ENCODE peak calls at places on chromosomes 5 and 9, in ten cellular contexts. N is SK-N-MC; U is GM19239; F is mucosa of descending colon; O is nephron progenitor cell; H is GM10248; Y is activated CD4-positive, alpha-beta T cell treated with anti-CD3 and anti-CD28 coated beads for 48 hours; D is upper lobe of right lung; C is AG08396; E is NCI-H524. B is an unnamed sample.

GRCh38 chr5:155539958-155540595 is 526.5 kb downstream of the KIF4B start:
- DNase-seq in N (no peak), U (no peak), F (no peak), O (no peak), H (no peak), Y (no peak), D (no peak), C (no peak), E (no peak), B (no peak)

GRCh38 chr9:129318121-129319075 is 140.3 kb upstream of the IER5L start:
- DNase-seq in N (no peak), U (no peak), F (no peak), O (peak), H (no peak), Y (no peak), D (peak), C (no peak), E (no peak), B (no peak)

GRCh38 chr5:2300421-2300820 is 417.7 kb upstream of the IRX4 start:
- DNase-seq in N (no peak), U (no peak), F (no peak), O (no peak), H (no peak), Y (no peak), D (no peak), C (no peak), E (no peak), B (no peak)

GRCh38 chr5:157485811-157486739 is 26.1 kb downstream of the NIPAL4 start:
- DNase-seq in N (no peak), U (no peak), F (no peak), O (no peak), H (peak), Y (no peak), D (no peak), C (no peak), E (no peak), B (no peak)

GRCh38 chr5:94241288-94241651 is 377.1 kb downstream of the KIAA0825 start:
- DNase-seq in N (no peak), U (no peak), F (no peak), O (no peak), H (no peak), Y (no peak), D (no peak), C (no peak), E (no peak), B (peak)

GRCh38 chr9:94952553-94953373 is 226.3 kb downstream of the AOPEP start:
- DNase-seq in N (no peak), U (peak), F (no peak), O (no peak), H (peak), Y (peak), D (no peak), C (no peak), E (no peak), B (peak)

GRCh38 chr9:105291422-105291859 is 47.0 kb downstream of the SLC44A1 start:
- DNase-seq in N (no peak), U (no peak), F (no peak), O (no peak), H (no peak), Y (no peak), D (no peak), C (no peak), E (no peak), B (no peak)

GRCh38 chr5:138354926-138355378 is 2.5 kb downstream of the KDM3B start:
- DNase-seq in N (no peak), U (peak), F (no peak), O (peak), H (peak), Y (peak), D (no peak), C (peak), E (peak), B (peak)

GRCh38 chr5:132215329-132215728 is 12.3 kb downstream of the P4HA2 start:
- DNase-seq in N (no peak), U (no peak), F (peak), O (no peak), H (no peak), Y (no peak), D (peak), C (peak), E (no peak), B (peak)

GRCh38 chr5:142922223-142922952 is 152.2 kb downstream of the ARHGAP26 start:
- DNase-seq in N (no peak), U (peak), F (no peak), O (no peak), H (peak), Y (no peak), D (no peak), C (no peak), E (no peak), B (peak)

GRCh38 chr9:113511856-113512761 is 48.6 kb downstream of the RGS3 start:
- DNase-seq in N (no peak), U (peak), F (no peak), O (no peak), H (peak), Y (peak), D (no peak), C (peak), E (no peak), B (peak)

GRCh38 chr9:71001780-71002386 is 119.5 kb downstream of the TRPM3 start:
- DNase-seq in N (no peak), U (peak), F (no peak), O (peak), H (peak), Y (peak), D (no peak), C (no peak), E (no peak), B (no peak)

GRCh38 chr5:95924720-95925119 is 36.9 kb downstream of the ELL2 start:
- DNase-seq in N (no peak), U (no peak), F (no peak), O (no peak), H (no peak), Y (no peak), D (no peak), C (no peak), E (no peak), B (no peak)

GRCh38 chr5:54171645-54172384 is 138.6 kb downstream of the ARL15 start:
- DNase-seq in N (no peak), U (no peak), F (no peak), O (no peak), H (no peak), Y (no peak), D (no peak), C (no peak), E (no peak), B (no peak)

GRCh38 chr5:38420246-38420645 is 136.2 kb downstream of the LIFR start:
- DNase-seq in N (no peak), U (no peak), F (no peak), O (no peak), H (no peak), Y (no peak), D (no peak), C (peak), E (no peak), B (peak)

GRCh38 chr5:58763390-58763789 is 180.5 kb downstream of the RAB3C start:
- DNase-seq in N (no peak), U (no peak), F (no peak), O (no peak), H (no peak), Y (no peak), D (no peak), C (no peak), E (no peak), B (no peak)

GRCh38 chr5:926416-927171 is 33.9 kb downstream of the TRIP13 start:
- DNase-seq in N (no peak), U (peak), F (peak), O (peak), H (peak), Y (peak), D (no peak), C (peak), E (no peak), B (peak)

GRCh38 chr9:21317956-21318923 is 13.1 kb upstream of the IFNA5 start:
- DNase-seq in N (no peak), U (peak), F (no peak), O (peak), H (peak), Y (peak), D (no peak), C (peak), E (no peak), B (peak)

GRCh38 chr9:78552802-78553201 is 255.9 kb downstream of the PSAT1 start:
- DNase-seq in N (no peak), U (no peak), F (no peak), O (no peak), H (no peak), Y (no peak), D (no peak), C (no peak), E (no peak), B (no peak)

GRCh38 chr5:175202461-175203065 is 241.4 kb downstream of the DRD1 start:
- DNase-seq in N (no peak), U (no peak), F (no peak), O (peak), H (no peak), Y (no peak), D (no peak), C (peak), E (peak), B (no peak)

GRCh38 chr9:131238402-131239021 is 37.8 kb downstream of the FAM78A start:
- DNase-seq in N (no peak), U (no peak), F (no peak), O (no peak), H (no peak), Y (no peak), D (no peak), C (no peak), E (no peak), B (no peak)

GRCh38 chr5:22892441-22892840 is 39.3 kb upstream of the CDH12 start:
- DNase-seq in N (no peak), U (no peak), F (no peak), O (no peak), H (no peak), Y (no peak), D (no peak), C (no peak), E (no peak), B (no peak)

GRCh38 chr9:116868212-116868611 is 181.1 kb downstream of the TRIM32 start:
- DNase-seq in N (no peak), U (no peak), F (no peak), O (no peak), H (no peak), Y (no peak), D (no peak), C (no peak), E (no peak), B (no peak)

GRCh38 chr9:103431809-103432208 is 436.7 kb downstream of the CYLC2 start:
- DNase-seq in N (no peak), U (no peak), F (no peak), O (no peak), H (no peak), Y (no peak), D (no peak), C (no peak), E (no peak), B (no peak)

GRCh38 chr5:38557792-38558191 is 1.3 kb upstream of the LIFR start:
- DNase-seq in N (no peak), U (no peak), F (no peak), O (no peak), H (no peak), Y (no peak), D (no peak), C (no peak), E (no peak), B (no peak)

GRCh38 chr9:15374310-15374709 is 48.4 kb upstream of the SNAPC3 start:
- DNase-seq in N (no peak), U (no peak), F (peak), O (no peak), H (no peak), Y (no peak), D (no peak), C (no peak), E (no peak), B (no peak)